ENCODE peak calls at places on chromosomes 6 and 20, in seven cellular contexts. O, W, Z, A, P, L and M are unnamed samples.
A peak's percentile ranks its signal among the peaks of the same experiment; 100 is the strongest.

GRCh38 chr6:35128496-35128895 is 12.6 kb downstream of the TCP11 start:
- DNase-seq in L (no peak), W (no peak), P (no peak), Z (no peak), O (no peak), A (no peak), M (no peak)

GRCh38 chr6:134074151-134074712 is 21.8 kb upstream of the SLC2A12 start:
- DNase-seq in A (no peak), W (peak; percentile 9), O (no peak), L (peak; percentile 98), P (no peak), Z (peak; percentile 45), M (no peak)

GRCh38 chr6:42271834-42272805 is 54.5 kb upstream of the MRPS10 start:
- DNase-seq in A (no peak), Z (no peak), W (no peak), P (no peak), L (no peak), O (no peak), M (no peak)

GRCh38 chr6:44918893-44919292 is 409.2 kb upstream of the RUNX2 start:
- DNase-seq in A (no peak), W (no peak), L (no peak), O (no peak), P (no peak), Z (no peak), M (no peak)

GRCh38 chr20:37344506-37345338 is 1.2 kb upstream of the SRC start:
- DNase-seq in O (no peak), P (no peak), L (no peak), Z (no peak), W (no peak), A (no peak), M (no peak)

GRCh38 chr20:62723351-62723750 is 14.7 kb downstream of the NTSR1 start:
- DNase-seq in Z (no peak), A (no peak), L (no peak), P (no peak), W (no peak), O (no peak), M (no peak)

GRCh38 chr6:39060467-39061160 is 12.0 kb downstream of the GLP1R start:
- DNase-seq in L (no peak), A (no peak), W (no peak), O (no peak), P (no peak), Z (no peak), M (no peak)

GRCh38 chr6:121614115-121614514 is 178.7 kb downstream of the GJA1 start:
- DNase-seq in L (no peak), Z (peak; percentile 62), W (no peak), A (no peak), P (no peak), O (no peak), M (no peak)

GRCh38 chr6:46983007-46983411 is 59.1 kb downstream of the ADGRF1 start:
- DNase-seq in L (no peak), W (no peak), P (no peak), A (no peak), Z (no peak), O (no peak), M (no peak)

GRCh38 chr20:34525709-34526416 is 9.6 kb downstream of the DYNLRB1 start:
- DNase-seq in O (no peak), W (no peak), Z (peak; percentile 99), L (peak; percentile 21), A (no peak), P (no peak), M (no peak)

GRCh38 chr20:44711237-44711636 is 3.9 kb upstream of the CCN5 start:
- DNase-seq in L (no peak), W (no peak), O (no peak), Z (peak; percentile 71), A (no peak), P (no peak), M (no peak)

GRCh38 chr6:89483111-89483720 is 50.3 kb downstream of the ANKRD6 start:
- DNase-seq in Z (peak; percentile 11), P (no peak), W (no peak), A (no peak), O (no peak), L (peak; percentile 38), M (no peak)

GRCh38 chr6:15642276-15642675 is 20.6 kb downstream of the DTNBP1 start:
- DNase-seq in L (no peak), A (no peak), P (no peak), W (no peak), Z (no peak), O (no peak), M (no peak)

GRCh38 chr6:18047406-18047805 is 60.0 kb upstream of the KIF13A start:
- DNase-seq in A (no peak), W (no peak), O (no peak), Z (peak; percentile 30), P (no peak), L (no peak), M (no peak)

GRCh38 chr6:84575264-84575663 is 189.1 kb downstream of the TBX18 start:
- DNase-seq in A (no peak), O (no peak), P (no peak), L (no peak), W (no peak), Z (peak; percentile 39), M (peak; percentile 10)

GRCh38 chr6:1208876-1209275 is 103.0 kb upstream of the FOXQ1 start:
- DNase-seq in W (no peak), A (no peak), Z (no peak), P (no peak), O (no peak), L (no peak), M (no peak)

GRCh38 chr6:108707328-108707976 is 140.8 kb upstream of the ARMC2 start:
- DNase-seq in A (no peak), W (no peak), Z (no peak), L (peak; percentile 6), P (no peak), O (no peak), M (no peak)

GRCh38 chr20:3420211-3420707 is 12.8 kb upstream of the DNAAF9 start:
- DNase-seq in W (no peak), A (peak; percentile 34), Z (peak; percentile 95), L (peak; percentile 90), O (peak; percentile 77), P (peak; percentile 62), M (peak; percentile 81)

GRCh38 chr6:159089909-159090308 is 45.1 kb upstream of the TAGAP start:
- DNase-seq in P (no peak), L (no peak), W (no peak), Z (no peak), A (no peak), O (no peak), M (no peak)

GRCh38 chr6:2733324-2733723 is 17.4 kb downstream of the MYLK4 start:
- DNase-seq in L (no peak), O (peak; percentile 79), W (no peak), Z (no peak), P (no peak), A (peak; percentile 6), M (peak; percentile 82)

GRCh38 chr6:35727206-35727934 is 9.5 kb upstream of the ARMC12 start:
- DNase-seq in W (peak; percentile 66), L (peak; percentile 62), P (no peak), O (peak; percentile 54), A (no peak), Z (peak; percentile 95), M (no peak)